ENCODE peak calls at places on chromosome 10, in nine cellular contexts. One of them, this sample, is unnamed.

GRCh38 chr10:48439581-48440041 is 133.1 kb downstream of the MAPK8 start:
- DNase-seq in Caco-2: peak
- DNase-seq in heart right ventricle: no peak
- DNase-seq in left lung: peak
- DNase-seq in WERI-Rb-1: peak
- DNase-seq in endothelial cell of umbilical vein: no peak
- DNase-seq in ovary: no peak
- DNase-seq in vagina: no peak
- DNase-seq in BJ: no peak
- DNase-seq in this sample: no peak

GRCh38 chr10:88028654-88029053 is 165.2 kb downstream of the PTEN start:
- DNase-seq in ovary: no peak
- DNase-seq in Caco-2: peak
- DNase-seq in heart right ventricle: no peak
- DNase-seq in left lung: no peak
- DNase-seq in vagina: no peak
- DNase-seq in BJ: no peak
- DNase-seq in WERI-Rb-1: peak
- DNase-seq in endothelial cell of umbilical vein: no peak
- DNase-seq in this sample: no peak

GRCh38 chr10:8056891-8057331 is 2.4 kb downstream of the GATA3 start:
- DNase-seq in heart right ventricle: no peak
- DNase-seq in BJ: no peak
- DNase-seq in WERI-Rb-1: no peak
- DNase-seq in left lung: no peak
- DNase-seq in vagina: no peak
- DNase-seq in endothelial cell of umbilical vein: peak
- DNase-seq in ovary: no peak
- DNase-seq in Caco-2: no peak
- DNase-seq in this sample: no peak

GRCh38 chr10:33152146-33152545 is 182.3 kb downstream of the NRP1 start:
- DNase-seq in WERI-Rb-1: no peak
- DNase-seq in heart right ventricle: peak
- DNase-seq in endothelial cell of umbilical vein: no peak
- DNase-seq in left lung: no peak
- DNase-seq in Caco-2: no peak
- DNase-seq in vagina: no peak
- DNase-seq in ovary: peak
- DNase-seq in BJ: no peak
- DNase-seq in this sample: no peak

GRCh38 chr10:5832946-5833345 is 19.7 kb upstream of the GDI2 start:
- DNase-seq in endothelial cell of umbilical vein: no peak
- DNase-seq in heart right ventricle: no peak
- DNase-seq in Caco-2: no peak
- DNase-seq in BJ: no peak
- DNase-seq in vagina: no peak
- DNase-seq in left lung: no peak
- DNase-seq in ovary: no peak
- DNase-seq in WERI-Rb-1: no peak
- DNase-seq in this sample: no peak

GRCh38 chr10:21292763-21293517 is 232.5 kb downstream of the SKIDA1 start:
- DNase-seq in Caco-2: peak
- DNase-seq in heart right ventricle: peak
- DNase-seq in vagina: no peak
- DNase-seq in endothelial cell of umbilical vein: peak
- DNase-seq in left lung: peak
- DNase-seq in WERI-Rb-1: no peak
- DNase-seq in ovary: peak
- DNase-seq in BJ: peak
- DNase-seq in this sample: peak

GRCh38 chr10:77828376-77828775 is 98.2 kb downstream of the DLG5 start:
- DNase-seq in left lung: no peak
- DNase-seq in heart right ventricle: no peak
- DNase-seq in vagina: no peak
- DNase-seq in endothelial cell of umbilical vein: no peak
- DNase-seq in ovary: no peak
- DNase-seq in WERI-Rb-1: no peak
- DNase-seq in BJ: no peak
- DNase-seq in Caco-2: no peak
- DNase-seq in this sample: no peak

GRCh38 chr10:71966046-71967004 is 2.1 kb downstream of the CHST3 start:
- DNase-seq in BJ: no peak
- DNase-seq in Caco-2: no peak
- DNase-seq in left lung: no peak
- DNase-seq in WERI-Rb-1: no peak
- DNase-seq in endothelial cell of umbilical vein: no peak
- DNase-seq in vagina: no peak
- DNase-seq in heart right ventricle: no peak
- DNase-seq in ovary: no peak
- DNase-seq in this sample: no peak

GRCh38 chr10:114996542-114996941 is 58.5 kb downstream of the TRUB1 start:
- DNase-seq in left lung: no peak
- DNase-seq in ovary: no peak
- DNase-seq in Caco-2: no peak
- DNase-seq in endothelial cell of umbilical vein: no peak
- DNase-seq in WERI-Rb-1: no peak
- DNase-seq in heart right ventricle: no peak
- DNase-seq in BJ: no peak
- DNase-seq in vagina: no peak
- DNase-seq in this sample: no peak

GRCh38 chr10:67779455-67780205 is 58.4 kb downstream of the DNAJC12 start:
- DNase-seq in BJ: no peak
- DNase-seq in WERI-Rb-1: peak
- DNase-seq in Caco-2: peak
- DNase-seq in left lung: no peak
- DNase-seq in ovary: peak
- DNase-seq in heart right ventricle: peak
- DNase-seq in endothelial cell of umbilical vein: peak
- DNase-seq in vagina: no peak
- DNase-seq in this sample: no peak

GRCh38 chr10:7318836-7319235 is 92.0 kb downstream of the SFMBT2 start:
- DNase-seq in Caco-2: no peak
- DNase-seq in BJ: no peak
- DNase-seq in vagina: no peak
- DNase-seq in ovary: no peak
- DNase-seq in WERI-Rb-1: no peak
- DNase-seq in heart right ventricle: no peak
- DNase-seq in endothelial cell of umbilical vein: no peak
- DNase-seq in left lung: no peak
- DNase-seq in this sample: no peak

GRCh38 chr10:96342402-96342801 is 16.4 kb downstream of the OPALIN start:
- DNase-seq in WERI-Rb-1: no peak
- DNase-seq in BJ: no peak
- DNase-seq in Caco-2: no peak
- DNase-seq in endothelial cell of umbilical vein: no peak
- DNase-seq in ovary: no peak
- DNase-seq in vagina: no peak
- DNase-seq in heart right ventricle: no peak
- DNase-seq in left lung: no peak
- DNase-seq in this sample: no peak

GRCh38 chr10:97059006-97059871 is 126.5 kb downstream of the SLIT1 start:
- DNase-seq in endothelial cell of umbilical vein: no peak
- DNase-seq in WERI-Rb-1: no peak
- DNase-seq in BJ: no peak
- DNase-seq in vagina: no peak
- DNase-seq in left lung: no peak
- DNase-seq in ovary: no peak
- DNase-seq in heart right ventricle: no peak
- DNase-seq in Caco-2: no peak
- DNase-seq in this sample: no peak

GRCh38 chr10:78358982-78359381 is 325.3 kb downstream of the RPS24 start:
- DNase-seq in BJ: no peak
- DNase-seq in ovary: no peak
- DNase-seq in vagina: no peak
- DNase-seq in Caco-2: no peak
- DNase-seq in WERI-Rb-1: no peak
- DNase-seq in heart right ventricle: no peak
- DNase-seq in left lung: no peak
- DNase-seq in endothelial cell of umbilical vein: no peak
- DNase-seq in this sample: no peak

GRCh38 chr10:25811141-25811685 is 122.8 kb upstream of the MYO3A start:
- DNase-seq in ovary: no peak
- DNase-seq in WERI-Rb-1: no peak
- DNase-seq in BJ: no peak
- DNase-seq in heart right ventricle: no peak
- DNase-seq in left lung: no peak
- DNase-seq in endothelial cell of umbilical vein: no peak
- DNase-seq in vagina: no peak
- DNase-seq in Caco-2: no peak
- DNase-seq in this sample: no peak

GRCh38 chr10:3391657-3392056 is 219.1 kb upstream of the PITRM1 start:
- DNase-seq in endothelial cell of umbilical vein: no peak
- DNase-seq in heart right ventricle: no peak
- DNase-seq in Caco-2: no peak
- DNase-seq in vagina: no peak
- DNase-seq in WERI-Rb-1: no peak
- DNase-seq in BJ: no peak
- DNase-seq in left lung: no peak
- DNase-seq in ovary: no peak
- DNase-seq in this sample: no peak

GRCh38 chr10:30719832-30720231 is 90.3 kb upstream of the LYZL2 start:
- DNase-seq in Caco-2: no peak
- DNase-seq in heart right ventricle: no peak
- DNase-seq in BJ: no peak
- DNase-seq in vagina: no peak
- DNase-seq in ovary: no peak
- DNase-seq in left lung: no peak
- DNase-seq in endothelial cell of umbilical vein: no peak
- DNase-seq in WERI-Rb-1: no peak
- DNase-seq in this sample: no peak

GRCh38 chr10:60818134-60818770 is 40.0 kb downstream of the CDK1 start:
- DNase-seq in heart right ventricle: no peak
- DNase-seq in Caco-2: no peak
- DNase-seq in endothelial cell of umbilical vein: no peak
- DNase-seq in left lung: no peak
- DNase-seq in vagina: no peak
- DNase-seq in BJ: peak
- DNase-seq in WERI-Rb-1: no peak
- DNase-seq in ovary: no peak
- DNase-seq in this sample: no peak

GRCh38 chr10:91864099-91864498 is 45.2 kb downstream of the FGFBP3 start:
- DNase-seq in BJ: no peak
- DNase-seq in vagina: no peak
- DNase-seq in ovary: no peak
- DNase-seq in endothelial cell of umbilical vein: no peak
- DNase-seq in WERI-Rb-1: no peak
- DNase-seq in heart right ventricle: no peak
- DNase-seq in Caco-2: no peak
- DNase-seq in left lung: no peak
- DNase-seq in this sample: no peak

GRCh38 chr10:91860885-91861284 is 48.4 kb downstream of the FGFBP3 start:
- DNase-seq in BJ: no peak
- DNase-seq in endothelial cell of umbilical vein: no peak
- DNase-seq in vagina: no peak
- DNase-seq in Caco-2: no peak
- DNase-seq in left lung: no peak
- DNase-seq in ovary: no peak
- DNase-seq in WERI-Rb-1: no peak
- DNase-seq in heart right ventricle: no peak
- DNase-seq in this sample: no peak

GRCh38 chr10:91864744-91865143 is 44.5 kb downstream of the FGFBP3 start:
- DNase-seq in Caco-2: no peak
- DNase-seq in BJ: no peak
- DNase-seq in vagina: no peak
- DNase-seq in heart right ventricle: no peak
- DNase-seq in endothelial cell of umbilical vein: no peak
- DNase-seq in WERI-Rb-1: no peak
- DNase-seq in ovary: no peak
- DNase-seq in left lung: no peak
- DNase-seq in this sample: no peak
- H3K4me3 ChIP-seq in Caco-2: no peak
- H3K4me3 ChIP-seq in BJ: no peak
- H3K4me3 ChIP-seq in vagina: no peak
- H3K4me3 ChIP-seq in heart right ventricle: no peak
- H3K4me3 ChIP-seq in endothelial cell of umbilical vein: no peak
- H3K4me3 ChIP-seq in WERI-Rb-1: no peak
- H3K4me3 ChIP-seq in ovary: no peak
- H3K4me3 ChIP-seq in left lung: no peak
- H3K4me3 ChIP-seq in this sample: no peak

DNA sequence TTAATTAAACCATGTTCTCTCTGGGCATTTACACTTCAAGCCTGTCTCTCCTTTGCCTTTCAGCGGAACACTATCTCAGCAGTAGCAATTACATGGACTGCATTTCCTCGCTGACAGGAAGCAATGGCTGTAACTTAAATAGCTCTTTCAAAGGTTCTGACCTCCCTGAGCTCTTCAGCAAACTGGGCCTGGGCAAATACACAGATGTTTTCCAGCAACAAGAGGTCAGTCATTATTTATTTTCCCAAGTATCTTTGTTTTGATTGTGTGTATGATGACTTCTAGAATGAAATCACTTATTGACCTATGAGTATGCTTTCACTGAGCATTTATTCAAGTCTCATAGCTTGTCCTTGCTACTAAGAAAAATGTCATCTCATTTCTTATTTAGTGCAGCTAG is 304.8 kb downstream of the BICC1 start:
- DNase-seq in ovary: no peak
- DNase-seq in heart right ventricle: peak
- DNase-seq in left lung: no peak
- DNase-seq in endothelial cell of umbilical vein: peak
- DNase-seq in BJ: no peak
- DNase-seq in Caco-2: no peak
- DNase-seq in vagina: no peak
- DNase-seq in WERI-Rb-1: no peak
- DNase-seq in this sample: no peak
- TF ChIP-seq CTCF in ovary: no peak
- TF ChIP-seq CTCF in heart right ventricle: no peak
- TF ChIP-seq CTCF in left lung: no peak
- TF ChIP-seq CTCF in endothelial cell of umbilical vein: no peak
- TF ChIP-seq CTCF in BJ: no peak
- TF ChIP-seq CTCF in Caco-2: no peak
- TF ChIP-seq CTCF in vagina: no peak
- TF ChIP-seq CTCF in WERI-Rb-1: no peak
- TF ChIP-seq CTCF in this sample: no peak

DNA sequence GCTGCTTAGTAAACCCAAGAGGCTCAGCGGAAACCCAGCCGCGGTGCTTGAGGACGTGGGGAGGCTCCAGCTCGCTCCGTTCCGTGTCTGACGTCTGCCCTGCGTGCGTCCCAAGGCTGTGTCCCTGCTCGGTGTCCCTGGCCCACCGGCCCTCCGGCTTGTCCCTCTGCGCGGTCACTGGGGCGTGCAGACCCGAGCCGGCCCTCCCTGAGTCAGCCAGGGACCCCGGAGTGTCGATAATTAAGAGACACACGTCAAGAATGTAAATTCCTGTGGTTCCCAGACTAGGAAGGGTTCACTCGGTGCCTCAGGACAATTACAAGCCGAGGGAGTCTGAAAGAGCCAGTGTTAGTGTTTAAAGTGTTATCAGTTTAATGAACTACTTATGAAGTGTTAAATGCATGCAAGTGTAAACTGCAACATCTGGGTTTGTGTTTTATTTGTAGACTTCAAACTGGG is 99.0 kb downstream of the WDR11 start:
- DNase-seq in heart right ventricle: no peak
- DNase-seq in left lung: no peak
- DNase-seq in vagina: no peak
- DNase-seq in Caco-2: no peak
- DNase-seq in BJ: no peak
- DNase-seq in WERI-Rb-1: no peak
- DNase-seq in ovary: no peak
- DNase-seq in endothelial cell of umbilical vein: no peak
- DNase-seq in this sample: no peak
- H3K4me3 ChIP-seq in heart right ventricle: peak
- H3K4me3 ChIP-seq in left lung: no peak
- H3K4me3 ChIP-seq in vagina: no peak
- H3K4me3 ChIP-seq in Caco-2: no peak
- H3K4me3 ChIP-seq in BJ: peak
- H3K4me3 ChIP-seq in WERI-Rb-1: no peak
- H3K4me3 ChIP-seq in ovary: no peak
- H3K4me3 ChIP-seq in endothelial cell of umbilical vein: no peak
- H3K4me3 ChIP-seq in this sample: peak

GRCh38 chr10:131689016-131689415 is 211.8 kb upstream of the PPP2R2D start:
- DNase-seq in endothelial cell of umbilical vein: no peak
- DNase-seq in WERI-Rb-1: peak
- DNase-seq in Caco-2: no peak
- DNase-seq in BJ: no peak
- DNase-seq in ovary: no peak
- DNase-seq in left lung: no peak
- DNase-seq in vagina: no peak
- DNase-seq in heart right ventricle: no peak
- DNase-seq in this sample: no peak
- TF ChIP-seq CTCF in endothelial cell of umbilical vein: no peak
- TF ChIP-seq CTCF in WERI-Rb-1: peak
- TF ChIP-seq CTCF in Caco-2: no peak
- TF ChIP-seq CTCF in BJ: no peak
- TF ChIP-seq CTCF in ovary: no peak
- TF ChIP-seq CTCF in left lung: no peak
- TF ChIP-seq CTCF in vagina: no peak
- TF ChIP-seq CTCF in heart right ventricle: no peak
- TF ChIP-seq CTCF in this sample: no peak

This sample was measured in kidney epithelial cell.